ENCODE peak calls at places on chromosomes 12 and 14, in five cellular contexts. B is hypothalamus; L is activated CD4-positive, alpha-beta T cell treated with anti-CD3 and anti-CD28 coated beads for 48 hours; Z is sigmoid colon; M is anterior cingulate cortex. S is an unnamed sample.

GRCh38 chr14:101352567-101352966 is 208.7 kb upstream of the DIO3 start:
- DNase-seq in B (no peak), L (no peak), Z (peak; percentile 50), M (no peak), S (no peak)

GRCh38 chr14:87108726-87109125 is 884.3 kb downstream of the GALC start:
- DNase-seq in B (no peak), L (no peak), Z (no peak), M (no peak), S (no peak)

GRCh38 chr12:6182279-6182898 is 17.8 kb upstream of the CD9 start:
- DNase-seq in B (no peak), L (no peak), Z (peak; percentile 91), M (no peak), S (no peak)

GRCh38 chr14:72731252-72732020 is 162.5 kb downstream of the DPF3 start:
- DNase-seq in B (peak; percentile 48), L (no peak), Z (no peak), M (peak; percentile 58), S (no peak)

GRCh38 chr14:104343690-104344640 is 205.6 kb downstream of the KIF26A start:
- DNase-seq in B (no peak), L (no peak), Z (peak; percentile 41), M (no peak), S (no peak)

GRCh38 chr14:25049559-25050493 is at the start of gene STXBP6:
- DNase-seq in B (peak; percentile 83), L (peak; percentile 34), Z (peak; percentile 89), M (peak; percentile 88), S (peak; percentile 46)

GRCh38 chr12:65764325-65764724 is 60.0 kb upstream of the HMGA2 start:
- DNase-seq in B (no peak), L (no peak), Z (no peak), M (no peak), S (no peak)

GRCh38 chr12:121634836-121635235 is 8.5 kb downstream of the ORAI1 start:
- DNase-seq in B (no peak), L (no peak), Z (no peak), M (no peak), S (no peak)

GRCh38 chr12:109606261-109607028 is 32.9 kb downstream of the MVK start:
- DNase-seq in B (peak; percentile 70), L (no peak), Z (no peak), M (peak; percentile 73), S (no peak)

GRCh38 chr14:20675669-20676068 is 8.7 kb upstream of the RNASE4 start:
- DNase-seq in B (no peak), L (no peak), Z (no peak), M (no peak), S (peak; percentile 59)

S was measured in GM13977.